ENCODE peak calls at places on chromosomes 2 and 18, in eight cellular contexts. O is adipocyte; D is CD8-positive, alpha-beta memory T cell; P is B cell; T is activated CD4-positive, CD25-positive, alpha-beta regulatory T cell treated with anti-CD3 and anti-CD28 coated beads, Interleukin-2, amount 50 U/mL, for 72 hours; U is HFFc6; Y is NCI-H82; M is fibroblast of the aortic adventitia. G is an unnamed sample.

GRCh38 chr2:39920318-39920775 is 141.3 kb upstream of the THUMPD2 start:
- DNase-seq in D (no peak), P (no peak), O (no peak), M (no peak), Y (peak), T (no peak), U (no peak), G (no peak)

GRCh38 chr2:60441791-60442190 is 111.7 kb downstream of the BCL11A start:
- DNase-seq in P (no peak), T (no peak), M (no peak), D (no peak), U (no peak), O (peak), Y (no peak), G (no peak)

GRCh38 chr2:26451700-26452099 is 26.2 kb downstream of the OTOF start:
- DNase-seq in P (no peak), Y (no peak), U (no peak), O (no peak), M (no peak), T (no peak), D (no peak), G (no peak)

GRCh38 chr2:86315084-86315483 is 22.3 kb downstream of the REEP1 start:
- DNase-seq in O (no peak), U (no peak), M (no peak), D (no peak), P (no peak), Y (no peak), T (no peak), G (no peak)

GRCh38 chr2:47058061-47058931 is 96.8 kb downstream of the STPG4 start:
- DNase-seq in P (no peak), O (peak), U (no peak), M (peak), Y (peak), T (no peak), D (no peak), G (no peak)

GRCh38 chr18:47795448-47795843 is 135.0 kb downstream of the SMAD2 start:
- DNase-seq in P (no peak), O (no peak), D (no peak), Y (no peak), M (no peak), T (no peak), U (no peak), G (no peak)

GRCh38 chr2:46239175-46239846 is 57.9 kb upstream of the EPAS1 start:
- DNase-seq in M (no peak), U (no peak), T (no peak), O (no peak), Y (no peak), P (no peak), D (no peak), G (no peak)

GRCh38 chr2:8630676-8631464 is 51.0 kb upstream of the ID2 start:
- DNase-seq in O (no peak), T (no peak), U (no peak), P (no peak), Y (peak), D (no peak), M (no peak), G (no peak)

GRCh38 chr2:102139851-102140250 is 2.7 kb upstream of the IL1R1 start:
- DNase-seq in P (no peak), U (no peak), M (no peak), Y (no peak), D (no peak), T (no peak), O (peak), G (no peak)

GRCh38 chr18:9575558-9575957 is 38.8 kb downstream of the PPP4R1 start:
- DNase-seq in P (peak), Y (peak), D (no peak), U (peak), M (peak), O (peak), T (no peak), G (no peak)

GRCh38 chr2:68287580-68288441 is 31.9 kb downstream of the CNRIP1 start:
- DNase-seq in Y (no peak), D (no peak), U (no peak), O (peak), P (no peak), T (no peak), M (peak), G (no peak)

GRCh38 chr2:68889500-68889899 is 18.3 kb upstream of the BMP10 start:
- DNase-seq in O (no peak), D (no peak), P (no peak), Y (peak), M (peak), U (no peak), T (no peak), G (no peak)

GRCh38 chr18:48220146-48220499 is 189.1 kb downstream of the ZBTB7C start:
- DNase-seq in P (no peak), O (no peak), M (no peak), T (no peak), D (no peak), Y (no peak), U (no peak), G (no peak)

GRCh38 chr2:173347305-173348168 is 7.1 kb upstream of the CDCA7 start:
- DNase-seq in Y (no peak), M (no peak), D (no peak), O (no peak), P (no peak), U (no peak), T (no peak), G (no peak)

GRCh38 chr2:132404056-132404455 is 12.5 kb upstream of the GPR39 start:
- DNase-seq in D (no peak), P (no peak), M (no peak), T (no peak), U (no peak), O (no peak), Y (peak), G (no peak)

GRCh38 chr2:205403244-205403845 is 279.0 kb upstream of the NRP2 start:
- DNase-seq in P (no peak), U (peak), T (no peak), D (no peak), Y (no peak), O (no peak), M (peak), G (no peak)